ENCODE peak calls at places on chromosomes 12 and 14, in nine cellular contexts. G is Panc1; S is lower lobe of right lung; X is left lung; F is cardiac muscle cell; O is GM12878; B is fibroblast of lung; Q is PC-3; N is CD8-positive, alpha-beta T cell. R is an unnamed sample.

GRCh38 chr12:102095677-102096263 is 24.1 kb downstream of the NUP37 start:
- DNase-seq in F (peak), X (no peak), N (no peak), O (peak), B (peak), Q (peak), S (no peak), G (no peak), R (peak)

GRCh38 chr14:51616256-51616655 is 35.5 kb upstream of the FRMD6 start:
- DNase-seq in N (no peak), Q (no peak), S (no peak), X (no peak), G (no peak), B (no peak), F (no peak), O (no peak), R (no peak)

GRCh38 chr12:29255061-29255460 is 106.0 kb downstream of the FAR2 start:
- DNase-seq in F (no peak), B (no peak), O (no peak), Q (no peak), G (no peak), N (no peak), S (no peak), X (no peak), R (no peak)

GRCh38 chr12:114241973-114242434 is 163.9 kb downstream of the TBX5 start:
- DNase-seq in G (no peak), B (no peak), S (no peak), Q (peak), N (no peak), F (no peak), O (peak), X (no peak), R (no peak)

GRCh38 chr12:7907009-7907408 is 29.0 kb downstream of the SLC2A3 start:
- DNase-seq in G (no peak), S (no peak), O (no peak), Q (peak), N (no peak), X (no peak), B (peak), F (peak), R (no peak)

GRCh38 chr14:61003571-61003970 is 22.5 kb downstream of the SLC38A6 start:
- DNase-seq in O (no peak), G (no peak), X (no peak), B (no peak), F (no peak), N (no peak), Q (no peak), S (no peak), R (peak)

GRCh38 chr14:93912785-93913184 is 14.4 kb upstream of the FAM181A start:
- DNase-seq in N (no peak), O (no peak), B (no peak), Q (no peak), F (no peak), S (no peak), X (no peak), G (no peak), R (no peak)

GRCh38 chr14:53306267-53306721 is 153.2 kb upstream of the DDHD1 start:
- DNase-seq in B (peak), X (no peak), S (no peak), Q (peak), N (peak), F (peak), G (peak), O (no peak), R (peak)

GRCh38 chr12:57474430-57474829 is 5.2 kb downstream of the ARHGAP9 start:
- DNase-seq in N (no peak), G (no peak), S (no peak), B (no peak), X (no peak), O (no peak), F (no peak), Q (no peak), R (no peak)

GRCh38 chr14:85333313-85333712 is 196.6 kb upstream of the FLRT2 start:
- DNase-seq in F (no peak), O (no peak), N (no peak), B (peak), Q (peak), G (no peak), X (no peak), S (no peak), R (peak)

GRCh38 chr14:93005838-93006237 is 82.9 kb downstream of the CHGA start:
- DNase-seq in N (no peak), F (no peak), S (no peak), O (no peak), G (no peak), Q (no peak), X (peak), B (no peak), R (peak)

GRCh38 chr12:57456145-57456700 is 1.1 kb downstream of the INHBE start:
- DNase-seq in S (no peak), B (peak), O (no peak), X (no peak), N (peak), F (peak), G (no peak), Q (peak), R (no peak)

GRCh38 chr12:108419949-108420348 is 80.8 kb upstream of the CMKLR1 start:
- DNase-seq in O (no peak), X (no peak), G (no peak), F (peak), N (no peak), Q (no peak), B (no peak), S (no peak), R (no peak)

GRCh38 chr12:52338241-52338960 is 17.2 kb upstream of the KRT83 start:
- DNase-seq in X (no peak), S (no peak), O (no peak), G (no peak), Q (no peak), B (no peak), F (no peak), N (no peak), R (peak)

GRCh38 chr14:96811265-96811664 is 14.1 kb downstream of the VRK1 start:
- DNase-seq in N (no peak), X (no peak), Q (peak), S (no peak), O (no peak), F (no peak), G (no peak), B (peak), R (peak)

GRCh38 chr12:252634-253033 is 10.0 kb downstream of the SLC6A13 start:
- DNase-seq in O (no peak), Q (no peak), X (no peak), S (no peak), B (no peak), F (no peak), G (no peak), N (no peak), R (no peak)

GRCh38 chr14:95432152-95433093 is 84.0 kb downstream of the SYNE3 start:
- DNase-seq in N (no peak), S (no peak), O (no peak), F (peak), Q (peak), B (peak), X (no peak), G (no peak), R (no peak)

GRCh38 chr14:100840751-100841444 is 15.0 kb downstream of the MEG3 start:
- DNase-seq in X (no peak), Q (no peak), G (no peak), B (no peak), F (no peak), O (no peak), N (no peak), S (peak), R (no peak)

GRCh38 chr12:12801649-12802048 is 11.5 kb upstream of the DDX47 start:
- DNase-seq in B (no peak), X (no peak), Q (no peak), S (no peak), O (no peak), F (no peak), G (no peak), N (no peak), R (no peak)

GRCh38 chr12:79373896-79374499 is 316.8 kb downstream of the PAWR start:
- DNase-seq in O (no peak), B (peak), X (no peak), N (no peak), G (no peak), Q (peak), F (peak), S (no peak), R (no peak)

GRCh38 chr14:77730976-77731497 is 23.1 kb downstream of the SLIRP start:
- DNase-seq in F (no peak), G (no peak), B (peak), N (no peak), S (no peak), X (no peak), Q (no peak), O (no peak), R (no peak)

GRCh38 chr12:113130457-113131135 is 5.0 kb downstream of the RASAL1 start:
- DNase-seq in N (no peak), B (no peak), Q (peak), X (no peak), F (no peak), G (no peak), O (no peak), S (peak), R (no peak)

DNA sequence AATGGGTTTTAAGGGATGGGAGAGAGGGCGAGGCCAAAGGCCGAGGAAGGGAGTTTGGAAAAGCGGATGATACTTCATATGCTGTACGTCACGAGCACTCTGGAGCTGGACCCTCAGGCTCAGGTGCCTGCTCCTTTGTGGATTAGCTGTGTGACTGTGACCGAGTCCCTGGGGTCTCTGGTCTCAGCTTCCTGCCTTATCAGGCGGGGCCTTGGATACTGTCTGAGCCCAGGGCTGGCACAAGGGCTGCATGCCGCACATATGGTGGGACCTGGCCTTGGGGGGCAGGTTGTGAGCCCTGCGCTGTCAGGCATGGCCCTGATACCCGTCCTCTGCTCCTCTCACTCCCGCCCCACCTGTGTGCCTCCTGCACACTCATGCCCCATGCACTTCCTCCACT is 95.3 kb downstream of the ADGRD1 start:
- DNase-seq in G (no peak), X (peak), S (peak), O (no peak), F (no peak), N (no peak), B (no peak), Q (no peak), R (no peak)
- H3K27ac ChIP-seq in G (no peak), X (peak), S (peak), O (no peak), F (no peak), N (no peak), B (no peak), Q (no peak), R (no peak)

GRCh38 chr12:88305491-88305890 is 163.4 kb downstream of the TMTC3 start:
- DNase-seq in B (no peak), N (no peak), F (peak), O (no peak), X (no peak), S (no peak), Q (peak), G (no peak), R (peak)
- TF ChIP-seq CTCF in B (no peak), N (no peak), F (no peak), O (no peak), X (no peak), S (no peak), Q (no peak), G (no peak), R (peak)

GRCh38 chr12:98863167-98863566 is 218.1 kb downstream of the APAF1 start:
- DNase-seq in B (no peak), F (peak), N (no peak), G (no peak), Q (no peak), X (no peak), O (no peak), S (no peak), R (no peak)
- H3K27ac ChIP-seq in B (no peak), F (no peak), N (no peak), G (no peak), Q (no peak), X (no peak), O (no peak), S (no peak), R (no peak)

DNA sequence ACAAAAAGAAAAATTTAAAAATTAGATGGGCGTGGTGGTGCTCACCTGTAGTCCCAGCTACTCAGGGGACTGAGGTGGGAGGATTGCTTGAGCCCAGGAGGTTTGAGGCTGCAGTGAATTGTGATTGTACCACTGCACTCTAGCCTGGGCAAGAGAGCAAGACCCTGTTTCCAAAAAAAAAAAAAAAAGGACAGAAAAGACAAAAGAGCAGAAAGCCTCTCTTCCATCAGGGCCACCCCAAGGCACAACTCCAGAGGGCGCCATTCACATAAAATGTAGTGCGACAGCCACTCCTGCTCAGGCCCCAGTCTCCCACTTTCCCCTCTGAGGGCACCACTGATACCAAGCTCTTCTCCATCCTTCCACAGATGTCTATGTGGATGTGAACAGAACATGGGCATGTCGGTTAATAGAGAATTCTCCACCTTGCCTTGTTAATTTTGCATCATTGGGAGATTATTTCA is 41.8 kb downstream of the DGLUCY start:
- DNase-seq in B (no peak), G (no peak), O (no peak), S (no peak), N (no peak), Q (no peak), X (no peak), F (no peak), R (no peak)
- TF ChIP-seq CTCF in B (peak), G (no peak), O (no peak), S (no peak), N (no peak), Q (peak), X (no peak), F (no peak), R (peak)